ENCODE peak calls at places on chromosomes 6 and 20, in eight cellular contexts. L is gastrocnemius medialis, W is neural progenitor cell, B is H7, I is cardiac muscle cell, V is SJCRH30, U is A549, Q is mucosa of descending colon. H is an unnamed sample.

GRCh38 chr20:8853805-8854338 is 215.0 kb upstream of the PLCB4 start:
- DNase-seq in L (peak), W (peak), B (peak), I (peak), V (peak), U (peak), Q (no peak), H (peak)

GRCh38 chr6:87742106-87742505 is 40.1 kb upstream of the AKIRIN2 start:
- DNase-seq in L (no peak), W (no peak), B (no peak), I (no peak), V (no peak), U (no peak), Q (no peak), H (no peak)

GRCh38 chr20:54097236-54097529 is 26.8 kb upstream of the BCAS1 start:
- DNase-seq in L (no peak), W (no peak), B (no peak), I (no peak), V (no peak), U (no peak), Q (no peak), H (no peak)

GRCh38 chr6:139962663-139963314 is 588.3 kb upstream of the CITED2 start:
- DNase-seq in L (no peak), W (no peak), B (no peak), I (no peak), V (no peak), U (no peak), Q (no peak), H (peak)

GRCh38 chr20:24135786-24136185 is 147.2 kb upstream of the GGTLC1 start:
- DNase-seq in L (no peak), W (no peak), B (no peak), I (no peak), V (no peak), U (no peak), Q (no peak), H (no peak)

GRCh38 chr20:13250242-13250641 is 29.2 kb downstream of the ISM1 start:
- DNase-seq in L (no peak), W (no peak), B (no peak), I (no peak), V (no peak), U (no peak), Q (no peak), H (no peak)

GRCh38 chr20:46371656-46372055 is 34.8 kb downstream of the ELMO2 start:
- DNase-seq in L (no peak), W (no peak), B (no peak), I (no peak), V (no peak), U (no peak), Q (no peak), H (no peak)

GRCh38 chr6:27872634-27873028 is 39.6 kb downstream of the OR2B2 start:
- DNase-seq in L (no peak), W (no peak), B (no peak), I (no peak), V (no peak), U (no peak), Q (no peak), H (no peak)

GRCh38 chr6:91105532-91105931 is 518.7 kb upstream of the MAP3K7 start:
- DNase-seq in L (no peak), W (no peak), B (no peak), I (no peak), V (no peak), U (no peak), Q (no peak), H (no peak)

GRCh38 chr6:42963855-42964605 is 3.5 kb downstream of the GNMT start:
- DNase-seq in L (no peak), W (peak), B (peak), I (peak), V (peak), U (peak), Q (no peak), H (peak)

GRCh38 chr6:133724726-133725125 is 164.2 kb upstream of the TCF21 start:
- DNase-seq in L (no peak), W (no peak), B (no peak), I (no peak), V (no peak), U (no peak), Q (no peak), H (no peak)

GRCh38 chr20:370151-370600 is 10.4 kb upstream of the TRIB3 start:
- DNase-seq in L (no peak), W (no peak), B (no peak), I (no peak), V (no peak), U (peak), Q (no peak), H (no peak)

GRCh38 chr6:35654883-35655282 is 33.8 kb downstream of the FKBP5 start:
- DNase-seq in L (no peak), W (no peak), B (no peak), I (no peak), V (no peak), U (no peak), Q (no peak), H (no peak)

GRCh38 chr6:127124196-127124595 is 5.7 kb downstream of the RSPO3 start:
- DNase-seq in L (no peak), W (no peak), B (no peak), I (no peak), V (no peak), U (no peak), Q (no peak), H (no peak)

GRCh38 chr6:163764565-163764964 is 350.0 kb downstream of the QKI start:
- DNase-seq in L (no peak), W (no peak), B (no peak), I (no peak), V (peak), U (no peak), Q (no peak), H (no peak)

GRCh38 chr6:142749556-142749955 is 195.4 kb downstream of the HIVEP2 start:
- DNase-seq in L (no peak), W (no peak), B (no peak), I (no peak), V (no peak), U (no peak), Q (no peak), H (no peak)

GRCh38 chr6:56087421-56087820 is 160.0 kb downstream of the COL21A1 start:
- DNase-seq in L (no peak), W (no peak), B (no peak), I (no peak), V (no peak), U (no peak), Q (no peak), H (no peak)

GRCh38 chr6:119676971-119677370 is 327.4 kb upstream of the MAN1A1 start:
- DNase-seq in L (no peak), W (no peak), B (no peak), I (no peak), V (no peak), U (no peak), Q (no peak), H (no peak)

GRCh38 chr20:58179432-58180099 is 48.9 kb downstream of the ANKRD60 start:
- DNase-seq in L (no peak), W (peak), B (peak), I (peak), V (peak), U (peak), Q (no peak), H (peak)

GRCh38 chr6:3356824-3357420 is 98.2 kb downstream of the PSMG4 start:
- DNase-seq in L (no peak), W (no peak), B (no peak), I (no peak), V (no peak), U (peak), Q (no peak), H (no peak)

GRCh38 chr6:3359973-3360726 is 96.7 kb downstream of the SLC22A23 start:
- DNase-seq in L (no peak), W (no peak), B (no peak), I (no peak), V (no peak), U (no peak), Q (no peak), H (no peak)

GRCh38 chr6:3357669-3358068 is 98.9 kb downstream of the PSMG4 start:
- DNase-seq in L (no peak), W (no peak), B (no peak), I (no peak), V (no peak), U (no peak), Q (no peak), H (no peak)

GRCh38 chr6:3359091-3359752 is 97.6 kb downstream of the SLC22A23 start:
- DNase-seq in L (no peak), W (no peak), B (no peak), I (no peak), V (no peak), U (no peak), Q (no peak), H (no peak)

DNA sequence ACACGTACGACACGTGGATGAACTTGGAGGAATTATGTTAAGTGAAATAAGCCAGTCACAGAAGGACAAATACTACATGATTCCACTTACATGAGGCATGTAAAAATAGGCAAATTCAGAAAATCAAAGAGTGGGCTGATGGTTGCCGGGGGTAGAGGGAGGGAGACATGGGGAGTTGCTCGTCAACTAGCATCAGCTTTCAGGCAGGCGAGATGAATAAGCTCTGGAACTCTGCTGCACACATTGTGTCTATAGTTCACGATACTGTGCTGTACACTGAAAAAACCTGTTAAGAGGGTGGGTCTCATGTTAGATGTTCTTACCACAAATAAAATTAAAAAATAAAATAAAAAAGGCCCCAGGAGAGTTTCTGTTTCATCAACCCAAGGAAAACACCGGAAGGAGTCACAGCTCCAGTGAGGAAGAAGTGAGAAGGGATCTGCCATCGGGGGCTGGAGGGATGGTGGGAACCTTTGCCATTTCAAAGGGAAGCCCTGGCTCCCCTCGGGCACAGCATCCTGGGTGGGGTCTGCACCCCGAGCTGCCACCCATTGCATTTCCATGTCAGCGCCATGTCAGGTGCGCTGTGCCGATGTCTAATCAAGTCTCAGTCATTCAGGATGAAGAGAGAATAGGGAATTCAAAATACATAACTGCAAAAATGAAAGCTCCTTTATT is 98.3 kb downstream of the SLC22A23 start:
- DNase-seq in L (no peak), W (no peak), B (no peak), I (no peak), V (no peak), U (no peak), Q (no peak), H (no peak)
- H3K4me3 ChIP-seq in L (no peak), W (no peak), B (no peak), I (no peak), V (no peak), U (no peak), Q (no peak), H (no peak)

GRCh38 chr6:26251354-26252081 is 113.5 kb upstream of the BTN3A2 start:
- DNase-seq in L (no peak), W (peak), B (peak), I (peak), V (no peak), U (no peak), Q (peak), H (peak)

GRCh38 chr6:26250806-26251075 is 114.3 kb upstream of the BTN3A2 start:
- DNase-seq in L (no peak), W (peak), B (no peak), I (peak), V (no peak), U (no peak), Q (no peak), H (peak)

GRCh38 chr6:26258199-26258977 is 106.6 kb upstream of the BTN3A2 start:
- DNase-seq in L (no peak), W (peak), B (no peak), I (no peak), V (no peak), U (no peak), Q (no peak), H (no peak)

GRCh38 chr6:26257272-26257671 is 107.7 kb upstream of the BTN3A2 start:
- DNase-seq in L (no peak), W (no peak), B (no peak), I (peak), V (no peak), U (no peak), Q (no peak), H (no peak)

DNA sequence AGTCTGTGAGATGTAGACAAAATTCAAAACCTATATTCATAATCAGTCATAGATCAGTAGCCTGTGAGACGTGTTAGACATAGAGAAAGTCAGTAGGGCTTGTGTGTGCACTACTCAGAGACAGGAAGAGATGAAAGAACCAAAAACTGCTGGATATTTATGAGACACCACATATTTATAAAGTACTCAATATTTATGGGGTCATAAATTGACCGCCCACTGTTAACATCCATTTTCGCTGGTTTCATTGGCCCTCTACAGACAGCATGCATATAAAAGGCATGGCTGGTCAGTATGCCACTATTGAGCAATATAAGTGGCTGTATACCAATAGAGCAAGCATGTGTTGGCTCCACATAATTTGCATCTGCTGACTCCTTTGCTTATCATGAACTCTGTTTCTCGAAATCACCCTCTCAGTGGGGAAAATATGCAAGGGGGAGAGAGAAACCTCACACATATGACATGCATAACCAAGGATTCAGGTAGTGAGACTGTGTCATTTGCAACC is 110.3 kb upstream of the BTN3A2 start:
- DNase-seq in L (no peak), W (no peak), B (no peak), I (no peak), V (no peak), U (no peak), Q (no peak), H (no peak)
- H3K4me3 ChIP-seq in L (no peak), W (peak), B (no peak), I (no peak), V (no peak), U (no peak), Q (no peak), H (no peak)

GRCh38 chr6:117395164-117395563 is 30.6 kb downstream of the ROS1 start:
- DNase-seq in L (no peak), W (no peak), B (no peak), I (no peak), V (no peak), U (no peak), Q (no peak), H (no peak)
- H3K4me3 ChIP-seq in L (no peak), W (no peak), B (no peak), I (no peak), V (no peak), U (no peak), Q (no peak), H (no peak)

DNA sequence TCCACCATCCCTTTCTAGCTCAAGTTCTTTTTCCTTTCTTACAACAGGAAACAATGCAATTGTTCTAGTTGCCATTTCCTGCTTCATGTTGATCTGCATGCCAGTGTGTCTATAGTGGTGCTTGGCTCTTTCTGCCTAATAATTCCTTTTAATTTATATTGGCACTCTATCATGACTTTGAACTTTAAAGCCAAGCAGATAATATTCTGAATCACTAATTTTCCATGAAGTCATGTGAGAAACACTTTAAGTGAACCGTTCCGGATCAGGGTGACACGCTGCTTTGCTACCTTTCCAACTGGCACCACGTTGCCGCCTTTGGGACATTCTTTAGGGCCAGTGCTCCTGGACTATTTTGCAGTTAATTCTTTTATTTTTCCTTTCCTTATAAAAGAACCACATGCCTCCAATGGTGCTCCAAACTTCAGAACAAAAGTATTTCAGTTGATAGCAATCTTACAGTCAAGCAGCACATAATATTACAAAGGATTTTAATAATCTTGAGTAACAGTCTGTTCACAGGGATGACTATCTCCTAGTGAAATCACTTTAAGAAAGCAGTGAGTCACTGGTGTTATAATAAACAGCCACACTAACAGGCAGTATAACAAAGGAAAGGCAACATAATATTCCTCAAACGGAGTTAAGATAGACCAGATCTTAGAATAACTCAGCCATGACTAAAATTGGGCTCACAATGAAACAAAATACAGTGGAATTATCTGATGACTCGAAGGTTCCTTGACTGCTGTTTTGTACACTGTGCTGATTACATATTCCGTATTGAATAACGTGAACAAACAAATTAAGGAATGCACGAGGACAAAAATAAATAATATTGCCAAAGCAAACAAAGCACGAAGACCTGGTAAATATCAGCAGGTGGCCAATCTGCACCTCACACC is 19.0 kb upstream of the BLOC1S5 start:
- DNase-seq in L (no peak), W (no peak), B (no peak), I (no peak), V (no peak), U (peak), Q (no peak), H (no peak)
- H3K4me3 ChIP-seq in L (no peak), W (no peak), B (no peak), I (no peak), V (no peak), U (no peak), Q (no peak), H (no peak)

DNA sequence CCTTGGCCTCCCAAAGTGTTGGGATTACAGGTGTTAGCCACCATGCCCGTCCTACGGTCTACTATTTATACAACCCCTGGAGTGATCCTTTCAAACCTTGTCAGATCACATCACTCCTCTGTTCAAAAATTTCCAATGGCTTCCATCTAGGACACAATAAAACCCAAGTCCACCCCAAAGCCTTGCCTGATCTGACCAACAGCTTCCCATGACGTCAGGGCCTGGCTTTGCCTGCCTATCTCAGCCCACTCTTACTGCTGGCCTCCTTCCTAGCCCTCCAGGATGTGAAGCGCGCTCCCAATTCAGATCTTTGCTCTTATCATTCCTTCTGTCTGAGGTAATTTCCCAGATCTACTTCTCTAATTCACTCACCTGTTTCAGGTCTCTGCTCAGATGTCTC is 128.4 kb downstream of the LINC00237 start:
- DNase-seq in L (no peak), W (no peak), B (no peak), I (no peak), V (no peak), U (no peak), Q (no peak), H (no peak)
- H3K4me3 ChIP-seq in L (no peak), W (no peak), B (no peak), I (no peak), V (no peak), U (no peak), Q (no peak), H (no peak)

GRCh38 chr20:3406481-3407425 is 716 bp downstream of the DNAAF9 start:
- DNase-seq in L (peak), W (peak), B (peak), I (peak), V (peak), U (no peak), Q (no peak), H (peak)

GRCh38 chr20:3403741-3404140 is 3.7 kb downstream of the DNAAF9 start:
- DNase-seq in L (no peak), W (no peak), B (no peak), I (no peak), V (no peak), U (no peak), Q (no peak), H (no peak)

GRCh38 chr20:3405696-3406358 is 1.6 kb downstream of the DNAAF9 start:
- DNase-seq in L (no peak), W (no peak), B (no peak), I (no peak), V (no peak), U (no peak), Q (no peak), H (no peak)

GRCh38 chr20:3404402-3404801 is 3.1 kb downstream of the DNAAF9 start:
- DNase-seq in L (no peak), W (no peak), B (no peak), I (no peak), V (no peak), U (no peak), Q (no peak), H (no peak)

DNA sequence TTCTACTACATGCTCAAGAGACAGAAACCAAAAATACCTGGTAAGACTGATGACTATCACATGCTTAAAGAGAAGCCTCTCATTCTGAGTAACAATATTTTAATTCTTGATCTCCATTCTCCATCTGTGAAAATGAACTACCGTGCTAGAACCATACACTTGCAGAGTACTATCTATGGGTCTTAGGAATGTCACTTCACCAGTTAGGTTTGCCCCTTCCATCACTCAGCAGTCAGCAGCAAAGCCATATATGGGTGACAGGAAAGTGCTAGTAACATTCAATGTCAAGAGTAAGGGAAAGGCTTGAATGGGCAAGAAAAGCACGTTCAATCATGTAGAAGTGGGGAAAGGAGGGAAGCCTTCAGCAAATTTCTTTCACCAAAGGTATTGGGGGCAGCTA is 2.3 kb downstream of the DNAAF9 start:
- DNase-seq in L (no peak), W (no peak), B (no peak), I (peak), V (no peak), U (no peak), Q (no peak), H (no peak)
- H3K4me3 ChIP-seq in L (peak), W (no peak), B (no peak), I (peak), V (no peak), U (no peak), Q (no peak), H (no peak)

GRCh38 chr20:52493177-52493711 is 301.7 kb upstream of the ZFP64 start:
- DNase-seq in L (no peak), W (no peak), B (no peak), I (peak), V (no peak), U (no peak), Q (no peak), H (peak)
- H3K4me3 ChIP-seq in L (no peak), W (no peak), B (no peak), I (no peak), V (no peak), U (no peak), Q (no peak), H (peak)

H was measured in BE2C.